ENCODE peak calls at places on chromosomes 3 and 15, in six cellular contexts. V, R, Q, F, J and Y are unnamed samples.
A peak's percentile ranks its signal among the peaks of the same experiment; 100 is the strongest.

GRCh38 chr3:18946524-18946923 is 201.8 kb upstream of the KCNH8 start:
- DNase-seq in R (no peak), J (no peak), F (no peak), Q (no peak), V (no peak), Y (no peak)

GRCh38 chr3:15665510-15666150 is 64.1 kb downstream of the BTD start:
- DNase-seq in F (no peak), Q (no peak), V (no peak), R (no peak), J (no peak), Y (no peak)

GRCh38 chr15:76058714-76059319 is 968 bp upstream of the TMEM266 start:
- DNase-seq in V (peak; percentile 50), R (peak; percentile 38), J (no peak), Q (no peak), F (no peak), Y (no peak)

GRCh38 chr3:193906849-193907410 is 229.0 kb upstream of the HES1 start:
- DNase-seq in V (no peak), J (no peak), F (no peak), R (no peak), Q (no peak), Y (no peak)

GRCh38 chr15:83046558-83047127 is 20.4 kb downstream of the BTBD1 start:
- DNase-seq in V (no peak), Q (no peak), J (no peak), F (no peak), R (no peak), Y (no peak)

GRCh38 chr15:100131321-100132224 is 210.2 kb downstream of the ADAMTS17 start:
- DNase-seq in F (peak; percentile 24), V (peak; percentile 69), Q (no peak), J (no peak), R (peak; percentile 59), Y (peak; percentile 37)

GRCh38 chr15:51160484-51160883 is 65.8 kb upstream of the TNFAIP8L3 start:
- DNase-seq in V (no peak), Q (no peak), R (no peak), F (no peak), J (no peak), Y (no peak)

GRCh38 chr3:127796751-127797150 is 25.6 kb downstream of the MGLL start:
- DNase-seq in V (no peak), Q (no peak), R (no peak), F (no peak), J (no peak), Y (no peak)

GRCh38 chr3:15903164-15903563 is 105.4 kb upstream of the ANKRD28 start:
- DNase-seq in J (peak; percentile 49), R (peak; percentile 32), Q (no peak), F (no peak), V (no peak), Y (no peak)

GRCh38 chr15:23416349-23417276 is 30.4 kb downstream of the GOLGA6L2 start:
- DNase-seq in R (no peak), J (no peak), Q (no peak), V (no peak), F (peak; percentile 62), Y (no peak)

GRCh38 chr3:49534581-49535495 is 19.4 kb upstream of the BSN start:
- DNase-seq in R (no peak), F (no peak), Q (no peak), J (peak; percentile 37), V (no peak), Y (no peak)

GRCh38 chr15:52427804-52428203 is 100.9 kb downstream of the MYO5A start:
- DNase-seq in F (no peak), V (no peak), Q (no peak), J (peak; percentile 23), R (peak; percentile 60), Y (no peak)

GRCh38 chr3:15982667-15983145 is 184.9 kb upstream of the ANKRD28 start:
- DNase-seq in Q (no peak), F (no peak), J (no peak), V (no peak), R (no peak), Y (no peak)

GRCh38 chr3:175493296-175493695 is 634.2 kb downstream of the NAALADL2 start:
- DNase-seq in Q (no peak), V (no peak), J (no peak), F (no peak), R (no peak), Y (no peak)

GRCh38 chr3:111541911-111542483 is at the start of gene CD96:
- DNase-seq in Q (no peak), V (no peak), F (peak; percentile 26), R (no peak), J (no peak), Y (no peak)

GRCh38 chr15:37764733-37765191 is 169.7 kb upstream of the TMCO5A start:
- DNase-seq in J (no peak), Q (no peak), F (peak; percentile 10), R (peak; percentile 28), V (peak; percentile 18), Y (no peak)

GRCh38 chr3:190562866-190563525 is 49.1 kb downstream of the IL1RAP start:
- DNase-seq in V (no peak), F (no peak), R (no peak), Q (no peak), J (no peak), Y (no peak)

GRCh38 chr3:127538569-127538968 is 52.0 kb downstream of the TPRA1 start:
- DNase-seq in R (no peak), F (no peak), J (no peak), V (no peak), Q (no peak), Y (no peak)

GRCh38 chr3:34669490-34669889 is 871.1 kb downstream of the PDCD6IP start:
- DNase-seq in Q (no peak), J (no peak), R (no peak), F (no peak), V (no peak), Y (no peak)

GRCh38 chr3:40765884-40766283 is 241.1 kb downstream of the ZNF621 start:
- DNase-seq in F (no peak), R (no peak), J (no peak), Q (no peak), V (no peak), Y (no peak)

GRCh38 chr3:69231929-69232437 is 109.6 kb upstream of the LMOD3 start:
- DNase-seq in V (no peak), Q (no peak), F (peak; percentile 39), R (no peak), J (no peak), Y (no peak)

GRCh38 chr3:42032693-42033349 is 58.3 kb upstream of the TRAK1 start:
- DNase-seq in F (peak; percentile 68), R (peak; percentile 82), J (peak; percentile 78), V (no peak), Q (no peak), Y (no peak)

GRCh38 chr3:185210621-185211157 is 43.2 kb downstream of the EHHADH start:
- DNase-seq in R (no peak), V (no peak), J (no peak), Q (no peak), F (no peak), Y (no peak)

GRCh38 chr3:173004681-173005080 is 136.4 kb downstream of the SPATA16 start:
- DNase-seq in F (no peak), R (no peak), V (no peak), Q (no peak), J (no peak), Y (no peak)

GRCh38 chr15:40958146-40958545 is 4.9 kb downstream of the CHAC1 start:
- DNase-seq in R (no peak), F (no peak), V (no peak), J (no peak), Q (no peak), Y (no peak)

GRCh38 chr3:161558256-161558655 is 61.6 kb downstream of the OTOL1 start:
- DNase-seq in R (no peak), V (no peak), F (no peak), Q (no peak), J (no peak), Y (no peak)

GRCh38 chr3:45211466-45212094 is 14.5 kb downstream of the TMEM158 start:
- DNase-seq in V (no peak), J (no peak), Q (no peak), F (no peak), R (peak; percentile 68), Y (no peak)

GRCh38 chr3:84961492-84962255 is 2.9 kb downstream of the CADM2 start:
- DNase-seq in V (no peak), Q (no peak), F (no peak), J (no peak), R (no peak), Y (no peak)

GRCh38 chr15:49987198-49987785 is 131.7 kb downstream of the ATP8B4 start:
- DNase-seq in V (no peak), F (no peak), R (no peak), Q (no peak), J (no peak), Y (no peak)

GRCh38 chr15:89690276-89691218 is at the start of the genes PEX11A and WDR93:
- DNase-seq in F (peak; percentile 90), Q (peak; percentile 18), V (peak; percentile 92), R (peak; percentile 85), J (peak; percentile 87), Y (peak; percentile 73)
- TF ChIP-seq POLR2A in F (peak; percentile 86), Q (no peak), V (peak; percentile 82), R (peak; percentile 28), J (peak; percentile 49), Y (no peak)

DNA sequence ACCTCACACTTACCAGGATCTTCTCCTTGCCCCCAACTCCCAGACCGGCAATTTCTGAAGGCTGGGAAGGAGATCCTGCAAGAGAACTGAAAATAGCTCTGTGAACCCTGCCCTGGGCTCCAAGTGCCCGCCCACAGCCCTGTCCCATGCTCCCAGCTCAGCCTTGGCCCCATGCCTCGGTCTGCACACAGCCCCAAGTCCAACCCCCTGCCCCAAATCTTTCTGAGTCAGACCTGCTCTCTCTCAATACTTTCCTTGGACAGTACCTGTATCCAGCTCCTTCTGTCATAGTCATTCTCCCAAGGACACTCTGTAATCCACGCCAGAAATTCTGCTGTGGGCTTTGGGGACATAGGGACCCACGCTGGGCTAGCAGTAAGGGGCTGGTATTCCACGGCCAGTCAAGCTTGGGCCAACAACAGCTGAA is 6.3 kb upstream of the SMAD3 start:
- DNase-seq in Q (no peak), V (no peak), F (peak; percentile 57), R (peak; percentile 32), J (no peak), Y (no peak)
- TF ChIP-seq POLR2A in Q (no peak), V (no peak), F (no peak), R (no peak), J (no peak), Y (no peak)

GRCh38 chr3:133574260-133574881 is 885 bp downstream of the CDV3 start:
- DNase-seq in F (peak; percentile 80), R (peak; percentile 78), V (no peak), Q (no peak), J (peak; percentile 86), Y (peak; percentile 28)
- TF ChIP-seq POLR2A in F (peak; percentile 70), R (peak; percentile 88), V (no peak), Q (peak; percentile 30), J (peak; percentile 52), Y (peak; percentile 77)

DNA sequence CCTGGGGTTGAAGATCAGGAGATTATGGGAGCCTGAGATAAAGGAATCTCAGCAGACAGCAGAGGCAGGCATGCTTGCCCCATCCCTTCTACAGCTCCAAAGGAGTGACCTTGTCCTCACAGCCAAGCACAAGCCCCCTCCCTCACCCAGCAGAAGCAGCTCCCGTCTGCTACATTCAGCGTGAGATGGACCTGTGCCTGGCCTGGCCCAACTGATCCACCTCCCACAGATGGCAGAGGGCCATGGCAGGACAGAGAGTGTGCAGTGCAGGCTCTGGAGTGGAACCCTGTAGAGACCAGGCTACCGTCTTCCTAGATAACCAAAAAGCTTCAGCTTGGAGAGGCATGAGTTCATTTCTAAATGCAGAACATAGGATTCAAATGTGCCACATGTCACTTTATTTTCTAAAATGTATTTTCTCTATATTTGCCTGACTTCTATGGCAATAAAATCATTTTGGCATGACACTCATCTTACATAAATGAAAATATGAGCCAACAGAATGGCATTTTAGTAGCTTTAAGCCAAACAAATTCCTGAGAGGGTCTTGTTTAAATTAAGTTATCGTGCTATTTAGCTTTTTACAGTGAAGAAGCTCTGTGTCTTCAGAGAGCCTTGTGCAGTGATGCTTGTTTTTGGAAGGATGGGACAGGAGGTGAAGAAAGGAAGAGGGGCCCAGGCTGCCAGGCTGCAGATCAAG is 43.7 kb downstream of the SLC12A8 start:
- DNase-seq in J (no peak), Q (no peak), V (no peak), R (no peak), F (no peak), Y (no peak)
- TF ChIP-seq POLR2A in J (no peak), Q (no peak), V (no peak), R (no peak), F (no peak), Y (no peak)